ENCODE peak calls at places on chromosome 18, in four cellular contexts. C, Y, E and I are unnamed samples.

GRCh38 chr18:45173799-45174519 is 441.3 kb upstream of the SLC14A2 start:
- DNase-seq in C (no peak), Y (no peak), E (no peak), I (no peak)

GRCh38 chr18:10269226-10269625 is 185.2 kb upstream of the APCDD1 start:
- DNase-seq in C (no peak), Y (no peak), E (peak; percentile 21), I (no peak)

GRCh38 chr18:21958707-21959457 is 210.5 kb upstream of the GATA6 start:
- DNase-seq in C (no peak), Y (no peak), E (no peak), I (no peak)

GRCh38 chr18:31197676-31198075 is 35.0 kb upstream of the DSC1 start:
- DNase-seq in C (no peak), Y (peak; percentile 50), E (no peak), I (no peak)

GRCh38 chr18:30163573-30163972 is 879.0 kb downstream of the DSC3 start:
- DNase-seq in C (no peak), Y (no peak), E (no peak), I (no peak)

GRCh38 chr18:36501100-36501499 is 203.6 kb downstream of the FHOD3 start:
- DNase-seq in C (no peak), Y (no peak), E (no peak), I (no peak)

GRCh38 chr18:63964908-63965307 is 5.0 kb upstream of the SERPINB8 start:
- DNase-seq in C (no peak), Y (no peak), E (no peak), I (no peak)

GRCh38 chr18:40877096-40877495 is 1077.9 kb upstream of the PIK3C3 start:
- DNase-seq in C (peak; percentile 31), Y (no peak), E (peak; percentile 63), I (peak; percentile 80)

GRCh38 chr18:63848159-63848558 is 39.3 kb upstream of the SERPINB2 start:
- DNase-seq in C (no peak), Y (peak; percentile 65), E (peak; percentile 78), I (peak; percentile 45)

GRCh38 chr18:39455300-39455699 is 1889.7 kb upstream of the CELF4 start:
- DNase-seq in C (no peak), Y (peak; percentile 16), E (peak; percentile 59), I (no peak)

GRCh38 chr18:1663879-1664705 is 759.4 kb downstream of the ADCYAP1 start:
- DNase-seq in C (no peak), Y (peak; percentile 76), E (peak; percentile 49), I (no peak)

GRCh38 chr18:50053142-50053541 is 141.8 kb downstream of the MYO5B start:
- DNase-seq in C (no peak), Y (no peak), E (no peak), I (no peak)

GRCh38 chr18:9941660-9942059 is 27.8 kb downstream of the VAPA start:
- DNase-seq in C (no peak), Y (no peak), E (no peak), I (no peak)

GRCh38 chr18:47143899-47144485 is 6.3 kb downstream of the HDHD2 start:
- DNase-seq in C (no peak), Y (no peak), E (no peak), I (no peak)

GRCh38 chr18:35002120-35002519 is 39.1 kb upstream of the MAPRE2 start:
- DNase-seq in C (no peak), Y (no peak), E (no peak), I (no peak)

GRCh38 chr18:33022370-33022769 is 249.5 kb upstream of the KLHL14 start:
- DNase-seq in C (no peak), Y (no peak), E (no peak), I (no peak)

GRCh38 chr18:29841631-29842030 is 1200.9 kb downstream of the DSC3 start:
- DNase-seq in C (no peak), Y (no peak), E (no peak), I (no peak)

GRCh38 chr18:49904871-49905555 is 91.7 kb upstream of the ACAA2 start:
- DNase-seq in C (no peak), Y (no peak), E (no peak), I (no peak)

GRCh38 chr18:42654561-42654960 is 460.9 kb downstream of the RIT2 start:
- DNase-seq in C (no peak), Y (no peak), E (peak; percentile 40), I (no peak)

GRCh38 chr18:37565985-37566478 is 434 bp upstream of the CELF4 start:
- DNase-seq in C (no peak), Y (peak; percentile 80), E (peak; percentile 31), I (no peak)
- H3K4me3 ChIP-seq in C (peak overlapping the region; percentile 34), Y (peak overlapping the region; percentile 77), E (peak overlapping the region; percentile 31), I (peak overlapping the region; percentile 36)

GRCh38 chr18:75128911-75129716 is 79.8 kb downstream of the PTGR3 start:
- DNase-seq in C (no peak), Y (no peak), E (no peak), I (no peak)
- H3K4me3 ChIP-seq in C (no peak overlapping the region), Y (no peak overlapping the region), E (no peak overlapping the region), I (no peak overlapping the region)

GRCh38 chr18:7805096-7805495 is 238.0 kb downstream of the PTPRM start:
- DNase-seq in C (no peak), Y (no peak), E (no peak), I (no peak)
- H3K4me3 ChIP-seq in C (no peak overlapping the region), Y (no peak overlapping the region), E (no peak overlapping the region), I (no peak overlapping the region)

GRCh38 chr18:55405655-55406373 is 182.2 kb downstream of the TCF4 start:
- DNase-seq in C (peak; percentile 69), Y (peak; percentile 89), E (peak; percentile 96), I (peak; percentile 92)
- H3K4me3 ChIP-seq in C (peak overlapping the region; percentile 19), Y (no peak overlapping the region), E (peak overlapping the region; percentile 29), I (peak overlapping the region; percentile 14)

DNA sequence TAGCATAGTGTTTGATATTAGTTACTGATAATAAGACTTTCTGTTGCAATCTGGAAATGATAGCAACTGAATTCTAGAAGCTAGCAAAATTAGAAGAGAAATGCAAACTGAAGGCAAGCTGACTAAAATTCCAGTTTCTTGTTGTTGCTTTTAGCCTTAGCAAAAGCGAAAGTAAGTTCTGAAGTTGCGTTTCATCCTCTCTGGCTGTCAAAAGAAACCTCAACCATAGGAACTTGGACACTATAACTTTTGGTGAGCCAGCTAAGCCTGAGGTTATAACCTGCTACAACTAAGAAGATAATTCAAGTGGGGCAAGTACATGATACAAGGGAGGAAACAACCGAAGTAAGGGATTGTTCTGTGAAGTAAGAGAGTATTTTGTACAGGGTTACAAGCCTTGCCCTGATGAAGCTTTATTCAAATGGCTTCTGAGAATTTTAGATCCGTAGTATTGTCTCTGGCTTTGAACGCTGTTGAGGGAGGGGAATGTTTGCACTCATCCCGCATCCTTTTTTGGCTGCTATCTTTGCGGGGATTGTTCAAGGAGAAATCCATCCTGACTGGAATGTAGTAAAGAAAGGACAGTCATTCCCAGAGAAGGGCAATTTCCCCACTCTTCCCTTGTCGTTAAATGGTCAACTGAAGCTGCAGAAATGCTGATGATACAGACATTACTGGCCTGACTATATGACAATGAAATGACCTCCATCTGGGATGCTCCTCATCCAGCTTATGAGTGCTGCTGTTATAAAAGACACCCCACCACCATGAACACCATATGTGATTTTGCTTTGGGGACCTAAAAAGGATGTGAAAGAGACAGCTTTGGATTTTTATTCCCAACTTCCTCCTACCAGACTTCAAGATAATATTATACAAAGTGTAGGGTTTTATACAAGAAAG is 7.0 kb upstream of the TMX3 start:
- DNase-seq in C (no peak), Y (no peak), E (peak; percentile 62), I (no peak)
- H3K4me3 ChIP-seq in C (no peak overlapping the region), Y (no peak overlapping the region), E (peak overlapping the region; percentile 62), I (no peak overlapping the region)